ENCODE peak calls at places on chromosomes 6 and 20, in four cellular contexts. C is NCI-H1092 treated with DMSO at 0.1 percent for 48 hours, H is heart left ventricle, I is HFFc6. Z is an unnamed sample.

GRCh38 chr20:20207291-20207690 is 155.0 kb downstream of the CFAP61 start:
- DNase-seq in C (peak; percentile 53), H (no peak), I (no peak), Z (no peak)

GRCh38 chr6:167073679-167074274 is 49.1 kb upstream of the CCR6 start:
- DNase-seq in C (no peak), H (no peak), I (no peak), Z (no peak)

GRCh38 chr20:51377132-51377531 is 165.4 kb downstream of the NFATC2 start:
- DNase-seq in C (no peak), H (no peak), I (no peak), Z (no peak)

GRCh38 chr20:44456611-44457010 is 19.1 kb upstream of the TTPAL start:
- DNase-seq in C (no peak), H (no peak), I (no peak), Z (no peak)

GRCh38 chr20:33979094-33979493 is 14.6 kb upstream of the RALY start:
- DNase-seq in C (no peak), H (no peak), I (no peak), Z (no peak)

GRCh38 chr6:44701038-44701636 is 313.6 kb downstream of the CDC5L start:
- DNase-seq in C (no peak), H (no peak), I (no peak), Z (no peak)

GRCh38 chr6:28747083-28747630 is 176.6 kb downstream of the TRIM27 start:
- DNase-seq in C (no peak), H (no peak), I (no peak), Z (no peak)

GRCh38 chr6:137973201-137973600 is 106.1 kb downstream of the TNFAIP3 start:
- DNase-seq in C (no peak), H (no peak), I (no peak), Z (no peak)

GRCh38 chr20:57560554-57561355 is at the start of gene PCK1:
- DNase-seq in C (no peak), H (peak; percentile 53), I (no peak), Z (peak; percentile 76)

GRCh38 chr6:75266716-75267291 is 17.8 kb downstream of the TMEM30A start:
- DNase-seq in C (peak; percentile 22), H (no peak), I (peak; percentile 59), Z (no peak)

GRCh38 chr20:7347409-7347808 is 579.9 kb downstream of the BMP2 start:
- DNase-seq in C (no peak), H (no peak), I (no peak), Z (no peak)

GRCh38 chr6:20801595-20801994 is 267.3 kb downstream of the CDKAL1 start:
- DNase-seq in C (no peak), H (no peak), I (no peak), Z (no peak)

GRCh38 chr20:41717464-41717863 is 99.3 kb upstream of the CHD6 start:
- DNase-seq in C (peak; percentile 98), H (no peak), I (no peak), Z (peak; percentile 84)

GRCh38 chr6:12584631-12585405 is 131.7 kb upstream of the PHACTR1 start:
- DNase-seq in C (no peak), H (no peak), I (peak; percentile 7), Z (no peak)

Z was measured in thyroid gland.